ENCODE peak calls at places on chromosomes 6 and 20, in five cellular contexts. Y is progenitor cell of endocrine pancreas; L is stimulated activated naive CD8-positive, alpha-beta T cell treated with anti-CD3 and anti-CD28 coated beads, Interleukin-15, Interleukin-2, amounts not matched to agents 100 U/mL and 50 U/mL, for 24 hours; S is activated CD4-positive, alpha-beta T cell treated with anti-CD3 and anti-CD28 coated beads for 4 hours; D is ovary. I is an unnamed sample.

GRCh38 chr6:111922454-111923297 is 49.4 kb upstream of the FYN start:
- DNase-seq in L (no peak), D (no peak), S (no peak), Y (no peak), I (no peak)

GRCh38 chr6:34393191-34393967 is 910 bp upstream of the NUDT3 start:
- DNase-seq in S (no peak), Y (no peak), L (peak; percentile 11), D (no peak), I (no peak)

GRCh38 chr20:45823949-45824835 is 2.9 kb downstream of the TNNC2 start:
- DNase-seq in Y (peak; percentile 15), S (peak; percentile 52), D (peak; percentile 65), L (peak; percentile 56), I (peak; percentile 48)

GRCh38 chr6:169220068-169220964 is 33.3 kb downstream of the THBS2 start:
- DNase-seq in L (no peak), S (no peak), Y (no peak), D (no peak), I (no peak)

GRCh38 chr6:166958926-166959861 is 2.8 kb upstream of the RNASET2 start:
- DNase-seq in L (peak; percentile 47), Y (no peak), S (peak; percentile 61), D (no peak), I (peak; percentile 30)

GRCh38 chr20:23435675-23436539 is 3.6 kb upstream of the CSTL1 start:
- DNase-seq in L (no peak), Y (no peak), S (no peak), D (peak; percentile 82), I (no peak)

GRCh38 chr20:22508426-22508825 is 75.9 kb downstream of the FOXA2 start:
- DNase-seq in D (no peak), Y (no peak), S (no peak), L (no peak), I (no peak)

GRCh38 chr6:37276916-37277509 is 19.1 kb upstream of the TMEM217 start:
- DNase-seq in D (no peak), L (no peak), S (no peak), Y (no peak), I (no peak)

GRCh38 chr20:58524814-58525213 is 9.6 kb upstream of the APCDD1L start:
- DNase-seq in L (no peak), S (no peak), Y (no peak), D (no peak), I (no peak)

GRCh38 chr6:157614026-157614484 is 209.0 kb upstream of the SNX9 start:
- DNase-seq in D (no peak), Y (no peak), L (no peak), S (no peak), I (no peak)

GRCh38 chr6:130282234-130282995 is 59.7 kb upstream of the SAMD3 start:
- DNase-seq in Y (no peak), S (peak; percentile 7), D (no peak), L (no peak), I (no peak)

GRCh38 chr6:21836292-21836691 is 242.7 kb downstream of the SOX4 start:
- DNase-seq in Y (no peak), L (no peak), D (no peak), S (no peak), I (no peak)

GRCh38 chr6:87555506-87555905 is 34.3 kb downstream of the RARS2 start:
- DNase-seq in L (no peak), Y (no peak), S (no peak), D (no peak), I (no peak)

GRCh38 chr6:33160728-33161323 is 31.4 kb downstream of the COL11A2 start:
- DNase-seq in S (no peak), L (peak; percentile 24), D (no peak), Y (no peak), I (no peak)

GRCh38 chr6:104526383-104526782 is 333.3 kb downstream of the HACE1 start:
- DNase-seq in D (no peak), L (no peak), Y (no peak), S (no peak), I (no peak)

GRCh38 chr6:93123585-93123984 is 295.8 kb downstream of the EPHA7 start:
- DNase-seq in L (no peak), Y (no peak), S (no peak), D (no peak), I (no peak)

GRCh38 chr6:108157972-108158441 is 7.8 kb upstream of the NR2E1 start:
- DNase-seq in S (no peak), Y (no peak), L (no peak), D (no peak), I (peak; percentile 18)

I was measured in activated B cell treated with CpG ODN at 0.5 μM for 24 hours.